ENCODE peak calls at places on chromosomes 4 and X, in eight cellular contexts. K is GM12878, V is sigmoid colon, Y is stomach, Q is HepG2, L is suprapubic skin, X is SK-N-SH, M is transverse colon. Z is an unnamed sample.

GRCh38 chrX:53373307-53373706 is 49.1 kb downstream of the SMC1A start:
- DNase-seq in K (no peak), V (no peak), Y (no peak), Q (no peak), L (no peak), X (no peak), M (no peak), Z (no peak)

GRCh38 chr4:54065282-54066087 is 1.1 kb upstream of the CHIC2 start:
- DNase-seq in K (no peak), V (no peak), Y (no peak), Q (no peak), L (no peak), X (no peak), M (no peak), Z (no peak)

GRCh38 chrX:8820910-8821527 is 19.8 kb upstream of the FAM9A start:
- DNase-seq in K (no peak), V (no peak), Y (no peak), Q (no peak), L (no peak), X (no peak), M (no peak), Z (no peak)

GRCh38 chr4:17066972-17067371 is 168.5 kb upstream of the LDB2 start:
- DNase-seq in K (no peak), V (no peak), Y (no peak), Q (no peak), L (no peak), X (no peak), M (no peak), Z (no peak)

GRCh38 chr4:94458682-94459081 is 6.9 kb downstream of the PDLIM5 start:
- DNase-seq in K (no peak), V (no peak), Y (no peak), Q (no peak), L (no peak), X (no peak), M (no peak), Z (no peak)

GRCh38 chr4:22019676-22020075 is 71.1 kb upstream of the KCNIP4 start:
- DNase-seq in K (no peak), V (no peak), Y (no peak), Q (no peak), L (no peak), X (no peak), M (no peak), Z (no peak)

GRCh38 chr4:88102029-88102428 is 56.4 kb downstream of the ABCG2 start:
- DNase-seq in K (no peak), V (no peak), Y (no peak), Q (no peak), L (no peak), X (peak), M (no peak), Z (no peak)

GRCh38 chrX:74421181-74422028 is at the start of gene SLC16A2:
- DNase-seq in K (no peak), V (peak), Y (peak), Q (no peak), L (peak), X (peak), M (peak), Z (peak)

GRCh38 chr4:128868758-128869157 is 59.3 kb downstream of the JADE1 start:
- DNase-seq in K (no peak), V (no peak), Y (no peak), Q (no peak), L (no peak), X (no peak), M (no peak), Z (no peak)

GRCh38 chr4:3123201-3123671 is 48.8 kb downstream of the HTT start:
- DNase-seq in K (no peak), V (no peak), Y (no peak), Q (no peak), L (no peak), X (no peak), M (no peak), Z (no peak)

GRCh38 chr4:70508801-70509200 is 9.6 kb upstream of the AMTN start:
- DNase-seq in K (no peak), V (no peak), Y (no peak), Q (peak), L (no peak), X (no peak), M (no peak), Z (no peak)

GRCh38 chr4:3384771-3385701 is 56.7 kb upstream of the HGFAC start:
- DNase-seq in K (no peak), V (peak), Y (no peak), Q (peak), L (no peak), X (no peak), M (peak), Z (peak)

GRCh38 chrX:153707406-153707805 is 16.8 kb downstream of the BCAP31 start:
- DNase-seq in K (no peak), V (no peak), Y (no peak), Q (no peak), L (no peak), X (no peak), M (no peak), Z (no peak)

GRCh38 chr4:168631241-168632151 is 134.6 kb downstream of the PALLD start:
- DNase-seq in K (no peak), V (peak), Y (peak), Q (no peak), L (peak), X (peak), M (peak), Z (peak)

GRCh38 chr4:8260656-8261111 is 8.9 kb upstream of the HTRA3 start:
- DNase-seq in K (no peak), V (peak), Y (no peak), Q (no peak), L (no peak), X (peak), M (peak), Z (peak)

DNA sequence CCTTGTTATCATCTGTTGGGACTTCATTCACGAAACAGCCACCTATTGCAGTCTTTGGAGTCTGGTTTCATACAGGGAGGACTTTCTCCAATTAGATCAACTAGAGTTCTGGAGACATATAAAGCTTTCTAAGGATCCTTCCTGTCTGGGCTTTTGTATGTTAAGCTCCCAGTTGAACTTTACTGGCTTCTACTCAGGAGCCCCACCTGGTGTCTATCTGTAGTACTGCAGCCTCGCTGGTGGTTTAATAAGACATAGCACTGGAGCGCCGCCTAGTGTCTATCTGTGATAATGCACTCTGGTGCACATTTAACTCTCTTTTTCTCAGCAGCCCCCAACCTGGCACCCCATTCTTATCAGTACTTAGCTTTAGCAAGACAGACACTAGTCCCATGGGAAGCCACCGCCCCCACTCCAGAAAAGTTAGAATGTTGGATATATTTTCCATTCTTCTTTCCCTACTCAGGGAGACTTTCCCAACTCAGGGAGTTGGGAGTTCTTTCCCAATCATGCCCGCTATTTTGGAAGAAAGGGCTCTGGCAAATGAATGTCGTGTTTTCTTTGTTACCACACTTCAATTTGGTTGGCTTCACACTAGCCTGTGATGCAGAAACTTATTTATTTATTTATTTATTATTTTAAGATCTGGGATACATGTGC is 36.9 kb upstream of the SYTL4 start:
- DNase-seq in K (peak), V (peak), Y (peak), Q (peak), L (peak), X (peak), M (peak), Z (peak)
- TF ChIP-seq POLR2AphosphoS5 in K (no peak), V (no peak), Y (no peak), Q (no peak), L (no peak), X (no peak), M (no peak), Z (no peak)

GRCh38 chrX:103774070-103774642 is 2.5 kb upstream of the PLP1 start:
- DNase-seq in K (no peak), V (no peak), Y (no peak), Q (peak), L (no peak), X (peak), M (no peak), Z (no peak)
- TF ChIP-seq EP300 in K (no peak), V (no peak), Y (no peak), Q (no peak), L (no peak), X (no peak), M (no peak), Z (no peak)

GRCh38 chr4:151152033-151152432 is 52.6 kb downstream of the RPS3A start:
- DNase-seq in K (no peak), V (no peak), Y (no peak), Q (no peak), L (no peak), X (no peak), M (no peak), Z (no peak)

GRCh38 chr4:151150821-151151580 is 51.6 kb downstream of the RPS3A start:
- DNase-seq in K (no peak), V (no peak), Y (no peak), Q (no peak), L (no peak), X (no peak), M (no peak), Z (no peak)

GRCh38 chr4:151158979-151159378 is 59.6 kb downstream of the RPS3A start:
- DNase-seq in K (no peak), V (no peak), Y (no peak), Q (no peak), L (no peak), X (no peak), M (no peak), Z (no peak)

GRCh38 chr4:151157543-151157942 is 58.1 kb downstream of the RPS3A start:
- DNase-seq in K (no peak), V (no peak), Y (no peak), Q (no peak), L (no peak), X (no peak), M (no peak), Z (no peak)

GRCh38 chr4:151153585-151153984 is 54.2 kb downstream of the RPS3A start:
- DNase-seq in K (no peak), V (no peak), Y (no peak), Q (no peak), L (no peak), X (no peak), M (no peak), Z (no peak)
- TF ChIP-seq POLR2AphosphoS5 in K (no peak), V (peak), Y (no peak), Q (no peak), L (no peak), X (no peak), M (no peak), Z (no peak)

GRCh38 chr4:38055566-38055965 is 95.4 kb downstream of the PTTG2 start:
- DNase-seq in K (no peak), V (no peak), Y (no peak), Q (no peak), L (no peak), X (peak), M (no peak), Z (no peak)
- TF ChIP-seq EP300 in K (no peak), V (no peak), Y (no peak), Q (no peak), L (no peak), X (no peak), M (no peak), Z (no peak)

DNA sequence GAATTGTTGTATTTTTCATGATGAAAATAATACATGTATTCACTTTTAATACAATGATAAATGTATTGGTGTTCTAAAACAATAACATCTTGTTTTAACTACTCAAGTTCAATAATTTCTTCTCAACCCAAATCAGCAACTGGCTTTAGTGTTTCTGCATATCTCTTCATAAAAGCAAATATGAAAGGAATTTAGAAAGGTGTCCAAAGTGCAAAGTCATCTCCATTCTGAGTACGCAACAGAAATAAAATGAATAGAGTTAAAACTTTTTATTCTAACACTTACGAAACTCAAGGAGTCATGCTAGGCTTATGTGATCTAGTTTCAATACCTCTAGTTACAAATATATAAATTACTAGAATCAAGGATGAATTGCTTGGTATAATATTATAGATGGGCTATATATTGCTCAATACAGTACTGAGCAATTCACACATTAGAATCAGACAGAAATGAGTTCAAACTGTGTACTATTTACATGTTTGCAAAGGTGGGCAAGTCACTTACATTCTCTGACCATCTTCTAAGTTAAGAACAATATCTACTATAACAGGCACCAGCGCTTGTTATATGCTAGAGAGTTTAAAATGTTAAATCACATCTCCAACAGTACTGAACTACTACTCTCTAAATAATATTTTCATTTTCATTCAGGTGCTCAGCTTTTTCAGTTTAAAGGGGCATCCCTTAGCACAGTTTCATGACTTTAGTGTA is 51.5 kb downstream of the PPA2 start:
- DNase-seq in K (no peak), V (no peak), Y (no peak), Q (peak), L (no peak), X (no peak), M (no peak), Z (no peak)
- TF ChIP-seq POLR2AphosphoS5 in K (no peak), V (no peak), Y (no peak), Q (no peak), L (no peak), X (no peak), M (no peak), Z (no peak)

GRCh38 chr4:145001635-145002034 is 96.4 kb downstream of the ANAPC10 start:
- DNase-seq in K (no peak), V (no peak), Y (no peak), Q (no peak), L (no peak), X (no peak), M (no peak), Z (no peak)
- TF ChIP-seq EP300 in K (no peak), V (no peak), Y (no peak), Q (no peak), L (no peak), X (no peak), M (no peak), Z (no peak)